ENCODE peak calls at places on chromosome 3, in five cellular contexts. Y, M, T, O and A are unnamed samples.

GRCh38 chr3:12455740-12456139 is 28.5 kb upstream of the TSEN2 start:
- DNase-seq in T (peak; percentile 34), Y (no peak), O (no peak), M (no peak), A (no peak)

GRCh38 chr3:178181085-178181484 is 355.2 kb upstream of the KCNMB2 start:
- DNase-seq in T (no peak), Y (no peak), O (no peak), M (no peak), A (no peak)

GRCh38 chr3:20105513-20106280 is 65.5 kb downstream of the KAT2B start:
- DNase-seq in T (no peak), O (no peak), Y (no peak), M (no peak), A (no peak)

GRCh38 chr3:107432013-107432515 is 54.8 kb downstream of the CCDC54 start:
- DNase-seq in M (no peak), Y (peak; percentile 22), O (peak; percentile 68), T (no peak), A (no peak)

GRCh38 chr3:129521702-129522101 is 6.7 kb upstream of the RHO start:
- DNase-seq in Y (no peak), T (no peak), M (no peak), O (no peak), A (no peak)

GRCh38 chr3:124701687-124702086 is 28.6 kb upstream of the UMPS start:
- DNase-seq in Y (no peak), O (no peak), T (no peak), M (no peak), A (no peak)

GRCh38 chr3:190492129-190492528 is 21.8 kb upstream of the IL1RAP start:
- DNase-seq in M (no peak), O (no peak), Y (no peak), T (no peak), A (no peak)

GRCh38 chr3:114746502-114746901 is 400.6 kb downstream of the ZBTB20 start:
- DNase-seq in T (no peak), O (no peak), Y (no peak), M (no peak), A (no peak)

GRCh38 chr3:16861432-16861831 is 23.3 kb upstream of the PLCL2 start:
- DNase-seq in O (no peak), M (no peak), Y (no peak), T (no peak), A (no peak)

GRCh38 chr3:45958333-45958791 is 15.1 kb downstream of the CXCR6 start:
- DNase-seq in M (no peak), O (no peak), Y (no peak), T (no peak), A (no peak)